ENCODE peak calls at places on chromosomes 7 and 10, in four cellular contexts. One of them, this sample, is unnamed.

GRCh38 chr7:86158111-86158510 is 485.6 kb upstream of the GRM3 start:
- DNase-seq in PC-9: no peak
- DNase-seq in OCI-LY7: no peak
- DNase-seq in aorta: no peak
- DNase-seq in this sample: no peak

GRCh38 chr7:88401009-88401623 is 94.4 kb upstream of the STEAP4 start:
- DNase-seq in PC-9: no peak
- DNase-seq in OCI-LY7: peak; percentile 21
- DNase-seq in aorta: no peak
- DNase-seq in this sample: no peak

GRCh38 chr10:102645388-102645740 is 1.1 kb downstream of the TRIM8 start:
- DNase-seq in PC-9: no peak
- DNase-seq in OCI-LY7: peak; percentile 67
- DNase-seq in aorta: peak; percentile 87
- DNase-seq in this sample: peak; percentile 93

GRCh38 chr7:107025449-107026103 is 18.9 kb upstream of the PRKAR2B start:
- DNase-seq in OCI-LY7: no peak
- DNase-seq in aorta: no peak
- DNase-seq in PC-9: no peak
- DNase-seq in this sample: no peak

GRCh38 chr10:114735946-114736345 is 77.9 kb upstream of the ABLIM1 start:
- DNase-seq in PC-9: no peak
- DNase-seq in OCI-LY7: no peak
- DNase-seq in aorta: no peak
- DNase-seq in this sample: no peak

GRCh38 chr7:16421333-16422099 is at the start of gene CRPPA:
- DNase-seq in PC-9: peak; percentile 56
- DNase-seq in OCI-LY7: no peak
- DNase-seq in aorta: peak; percentile 76
- DNase-seq in this sample: peak; percentile 72

GRCh38 chr7:77537136-77537594 is at the start of gene PTPN12:
- DNase-seq in aorta: peak; percentile 94
- DNase-seq in OCI-LY7: no peak
- DNase-seq in PC-9: no peak
- DNase-seq in this sample: peak; percentile 91

GRCh38 chr10:42943025-42943818 is 133.6 kb upstream of the RET start:
- DNase-seq in PC-9: no peak
- DNase-seq in aorta: peak; percentile 44
- DNase-seq in OCI-LY7: no peak
- DNase-seq in this sample: peak; percentile 37

GRCh38 chr7:148763622-148764021 is 64.9 kb downstream of the CUL1 start:
- DNase-seq in aorta: no peak
- DNase-seq in PC-9: no peak
- DNase-seq in OCI-LY7: no peak
- DNase-seq in this sample: no peak

GRCh38 chr10:68938117-68938516 is 17.9 kb upstream of the DDX21 start:
- DNase-seq in OCI-LY7: no peak
- DNase-seq in aorta: no peak
- DNase-seq in PC-9: no peak
- DNase-seq in this sample: no peak

GRCh38 chr7:104005197-104005596 is 15.7 kb upstream of the RELN start:
- DNase-seq in aorta: no peak
- DNase-seq in OCI-LY7: no peak
- DNase-seq in PC-9: no peak
- DNase-seq in this sample: no peak

GRCh38 chr10:97762816-97763215 is 9.0 kb downstream of the SFRP5 start:
- DNase-seq in OCI-LY7: no peak
- DNase-seq in aorta: peak; percentile 51
- DNase-seq in PC-9: no peak
- DNase-seq in this sample: peak; percentile 83
- H3K4me1 ChIP-seq in OCI-LY7: peaks cover 34% of the 10 kb centered on the region
- H3K4me1 ChIP-seq in aorta: no peaks in the 10 kb centered on the region
- H3K4me1 ChIP-seq in PC-9: no peaks in the 10 kb centered on the region
- H3K4me1 ChIP-seq in this sample: no peaks in the 10 kb centered on the region

GRCh38 chr10:107427021-107427420 is 262.5 kb upstream of the SORCS1 start:
- DNase-seq in aorta: no peak
- DNase-seq in OCI-LY7: no peak
- DNase-seq in PC-9: no peak
- DNase-seq in this sample: no peak
- H3K4me1 ChIP-seq in aorta: peaks cover 3% of the 10 kb centered on the region
- H3K4me1 ChIP-seq in OCI-LY7: no peaks in the 10 kb centered on the region
- H3K4me1 ChIP-seq in PC-9: no peaks in the 10 kb centered on the region
- H3K4me1 ChIP-seq in this sample: no peaks in the 10 kb centered on the region

DNA sequence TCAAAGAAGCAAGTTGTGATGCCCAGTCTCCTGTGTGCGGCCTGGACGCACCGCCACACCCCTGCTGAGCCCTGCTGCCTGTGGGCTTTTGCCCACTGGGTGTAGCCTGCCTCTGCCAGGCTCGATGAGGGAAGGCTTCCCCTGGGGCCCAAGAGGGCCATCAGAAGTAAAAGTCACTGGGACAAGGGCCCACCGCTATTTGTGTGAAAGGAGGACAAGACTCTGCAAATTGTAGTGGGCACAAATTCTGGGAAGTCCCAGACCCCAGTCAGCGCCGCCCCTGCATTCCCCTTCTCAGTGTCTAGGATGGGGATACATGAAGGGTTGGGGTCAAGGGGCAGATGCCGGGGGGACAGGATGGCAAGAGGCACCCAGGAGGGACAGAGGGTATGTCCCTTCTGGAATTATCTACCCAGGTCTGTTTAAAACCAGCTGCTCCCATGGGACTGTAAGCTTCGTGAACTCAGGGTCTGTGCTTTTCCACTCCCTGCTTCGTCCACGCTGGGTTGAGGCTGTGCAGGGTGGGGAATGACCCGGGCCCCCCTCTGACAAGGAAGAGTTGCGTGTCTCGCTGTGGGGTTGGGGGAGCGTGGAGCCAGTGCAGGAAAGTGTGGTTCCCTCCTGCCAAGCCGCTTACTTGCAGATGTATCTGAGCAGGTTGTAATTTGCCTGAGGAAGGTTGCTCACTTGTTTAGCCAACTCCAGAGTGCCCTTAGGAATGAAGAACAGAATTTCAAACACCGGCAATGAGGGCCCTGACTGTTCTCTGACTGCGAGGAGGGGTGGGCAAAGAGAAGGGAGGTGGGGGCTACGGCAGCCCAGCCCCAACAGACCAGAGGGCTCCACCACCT is 147.2 kb downstream of the MAPK8 start:
- DNase-seq in OCI-LY7: no peak
- DNase-seq in PC-9: no peak
- DNase-seq in aorta: no peak
- DNase-seq in this sample: no peak
- H3K4me1 ChIP-seq in OCI-LY7: no peaks in the 10 kb centered on the region
- H3K4me1 ChIP-seq in PC-9: no peaks in the 10 kb centered on the region
- H3K4me1 ChIP-seq in aorta: no peaks in the 10 kb centered on the region
- H3K4me1 ChIP-seq in this sample: peaks cover 14% of the 10 kb centered on the region

DNA sequence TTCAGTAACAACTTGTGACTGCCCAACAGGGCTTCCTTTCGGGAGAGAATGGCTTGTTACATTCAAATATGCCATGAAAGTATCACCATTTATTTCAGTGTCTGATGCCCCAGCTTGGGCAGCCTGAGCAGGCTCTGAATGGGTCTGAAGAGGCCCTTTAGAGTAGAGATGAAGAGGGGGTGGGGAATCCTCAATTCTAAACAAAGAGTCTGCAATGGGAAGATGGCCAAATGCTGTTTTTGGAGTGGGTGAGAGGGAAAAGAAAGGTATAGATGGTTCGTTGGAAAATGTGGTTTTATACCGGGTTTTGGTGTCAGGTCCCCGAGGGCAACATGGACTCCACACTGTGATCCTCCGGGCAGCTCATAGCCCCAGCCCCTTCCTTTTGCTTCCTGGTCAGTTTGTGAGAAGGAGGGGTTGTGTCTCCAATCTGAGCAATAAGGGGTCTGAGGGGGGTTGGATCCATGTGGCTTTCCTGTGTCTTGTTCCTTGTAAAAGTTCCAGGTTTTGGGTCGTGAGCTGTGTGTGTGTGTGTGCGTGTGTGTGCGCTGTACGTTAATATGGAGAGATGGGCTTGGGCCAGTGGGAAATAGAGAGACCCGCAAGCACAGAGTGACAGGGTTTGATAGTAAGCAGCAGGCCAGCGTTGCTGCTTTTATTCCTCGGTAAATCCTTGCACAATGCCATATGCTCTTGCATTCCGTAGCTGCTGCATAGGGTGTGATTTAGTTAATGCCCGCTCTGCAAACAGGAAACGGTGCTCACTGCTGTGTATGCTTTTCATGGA is 108.3 kb downstream of the TCF7L2 start:
- DNase-seq in PC-9: no peak
- DNase-seq in aorta: no peak
- DNase-seq in OCI-LY7: no peak
- DNase-seq in this sample: peak; percentile 64
- H3K4me1 ChIP-seq in PC-9: peaks cover 11% of the 10 kb centered on the region
- H3K4me1 ChIP-seq in aorta: peaks cover 9% of the 10 kb centered on the region
- H3K4me1 ChIP-seq in OCI-LY7: no peaks in the 10 kb centered on the region
- H3K4me1 ChIP-seq in this sample: peaks cover 87% of the 10 kb centered on the region

GRCh38 chr7:130269318-130269694 is 2.6 kb downstream of the CPA2 start:
- DNase-seq in OCI-LY7: no peak
- DNase-seq in aorta: no peak
- DNase-seq in PC-9: no peak
- DNase-seq in this sample: no peak

GRCh38 chr7:130273081-130273699 is 6.5 kb downstream of the CPA2 start:
- DNase-seq in aorta: no peak
- DNase-seq in OCI-LY7: no peak
- DNase-seq in PC-9: no peak
- DNase-seq in this sample: no peak

GRCh38 chr7:130272456-130273080 is 5.9 kb downstream of the CPA2 start:
- DNase-seq in OCI-LY7: no peak
- DNase-seq in PC-9: no peak
- DNase-seq in aorta: no peak
- DNase-seq in this sample: no peak

GRCh38 chr7:130268463-130269317 is 2.0 kb downstream of the CPA2 start:
- DNase-seq in OCI-LY7: no peak
- DNase-seq in aorta: no peak
- DNase-seq in PC-9: no peak
- DNase-seq in this sample: no peak

GRCh38 chr7:130270947-130271790 is 4.5 kb downstream of the CPA2 start:
- DNase-seq in OCI-LY7: no peak
- DNase-seq in PC-9: no peak
- DNase-seq in aorta: no peak
- DNase-seq in this sample: no peak
- H3K4me1 ChIP-seq in OCI-LY7: no peaks in the 10 kb centered on the region
- H3K4me1 ChIP-seq in PC-9: peaks cover 24% of the 10 kb centered on the region
- H3K4me1 ChIP-seq in aorta: no peaks in the 10 kb centered on the region
- H3K4me1 ChIP-seq in this sample: peaks cover 18% of the 10 kb centered on the region

GRCh38 chr7:102304668-102305067 is 18.0 kb downstream of the SH2B2 start:
- DNase-seq in OCI-LY7: no peak
- DNase-seq in aorta: no peak
- DNase-seq in PC-9: no peak
- DNase-seq in this sample: no peak
- H3K4me1 ChIP-seq in OCI-LY7: peaks cover 81% of the 10 kb centered on the region
- H3K4me1 ChIP-seq in aorta: no peaks in the 10 kb centered on the region
- H3K4me1 ChIP-seq in PC-9: peaks cover 11% of the 10 kb centered on the region
- H3K4me1 ChIP-seq in this sample: no peaks in the 10 kb centered on the region

DNA sequence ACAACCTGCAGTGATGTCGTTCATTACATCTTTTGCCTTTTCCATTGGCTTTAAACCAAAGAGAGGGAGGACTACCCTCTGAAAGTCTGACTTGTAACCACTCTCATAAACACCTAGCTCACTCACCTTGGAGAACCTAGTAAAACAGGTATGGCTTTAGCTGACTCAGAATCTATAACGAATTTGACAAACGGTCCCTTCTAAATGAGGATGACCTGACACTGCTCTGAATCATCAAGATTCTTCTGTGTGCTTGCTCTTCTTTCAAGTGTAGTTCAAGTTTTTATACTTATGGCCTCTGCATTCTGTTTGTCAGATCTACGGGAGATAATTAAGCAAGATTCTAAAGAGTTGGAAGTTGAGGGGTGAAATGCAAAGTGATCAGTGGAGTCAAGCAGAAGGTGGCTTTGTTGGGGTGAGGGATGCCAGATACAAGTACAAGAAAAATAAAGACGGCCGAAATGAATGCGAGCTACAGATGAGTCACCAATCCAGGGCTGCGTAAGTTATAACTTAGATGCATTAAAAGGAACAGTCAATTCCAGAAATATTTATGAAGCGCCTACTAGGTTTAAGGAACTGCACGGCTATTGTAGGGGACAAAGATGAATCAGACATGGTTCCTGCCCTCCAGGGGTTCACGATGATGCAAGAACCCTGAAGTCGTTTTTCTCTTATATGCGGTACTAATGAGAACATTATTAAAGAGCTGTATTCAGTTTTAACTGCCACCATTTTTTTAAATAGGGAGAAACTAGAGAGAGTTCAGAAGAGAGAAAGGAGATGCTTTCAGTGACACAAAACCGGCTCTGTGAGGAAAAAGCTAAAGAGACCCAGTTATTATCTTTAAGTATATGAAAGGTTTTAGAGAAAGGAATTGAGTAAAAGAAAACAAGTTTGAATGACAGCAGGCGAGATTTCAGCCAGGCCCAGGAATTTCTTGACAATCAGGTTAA is 6.5 kb downstream of the HIPK2 start:
- DNase-seq in aorta: no peak
- DNase-seq in OCI-LY7: no peak
- DNase-seq in PC-9: peak; percentile 43
- DNase-seq in this sample: no peak
- H3K4me1 ChIP-seq in aorta: peaks cover 2% of the 10 kb centered on the region
- H3K4me1 ChIP-seq in OCI-LY7: peaks cover 41% of the 10 kb centered on the region
- H3K4me1 ChIP-seq in PC-9: peaks cover 68% of the 10 kb centered on the region
- H3K4me1 ChIP-seq in this sample: peaks cover 12% of the 10 kb centered on the region

GRCh38 chr7:100486111-100486636 is 2.4 kb downstream of the NYAP1 start:
- DNase-seq in PC-9: no peak
- DNase-seq in OCI-LY7: no peak
- DNase-seq in aorta: no peak
- DNase-seq in this sample: no peak
- H3K4me1 ChIP-seq in PC-9: peaks cover 20% of the 10 kb centered on the region
- H3K4me1 ChIP-seq in OCI-LY7: peaks cover 17% of the 10 kb centered on the region
- H3K4me1 ChIP-seq in aorta: no peaks in the 10 kb centered on the region
- H3K4me1 ChIP-seq in this sample: peaks cover 9% of the 10 kb centered on the region

This sample was measured in sigmoid colon.